ENCODE peak calls at places on chromosomes 11 and 22, in six cellular contexts. O is fibroblast of the aortic adventitia; G is BE2C; X is astrocyte of the spinal cord; L is CD4-positive, alpha-beta T cell; R is Calu3. W is an unnamed sample.

GRCh38 chr11:9280655-9281301 is 15.6 kb upstream of the DENND5A start:
- DNase-seq in O (peak), G (no peak), X (peak), L (peak), R (peak), W (no peak)

GRCh38 chr11:61141601-61142028 is 19.6 kb downstream of the VPS37C start:
- DNase-seq in O (no peak), G (peak), X (no peak), L (no peak), R (peak), W (no peak)

GRCh38 chr11:129275825-129276224 is 83.7 kb upstream of the ARHGAP32 start:
- DNase-seq in O (no peak), G (no peak), X (no peak), L (no peak), R (no peak), W (no peak)

GRCh38 chr11:7612661-7613393 is 60.5 kb downstream of the CYB5R2 start:
- DNase-seq in O (peak), G (no peak), X (no peak), L (no peak), R (peak), W (no peak)

GRCh38 chr11:47348131-47348802 is 4.2 kb downstream of the MYBPC3 start:
- DNase-seq in O (no peak), G (no peak), X (no peak), L (no peak), R (no peak), W (no peak)

GRCh38 chr11:72576661-72577060 is 97.6 kb downstream of the PDE2A start:
- DNase-seq in O (no peak), G (peak), X (no peak), L (no peak), R (no peak), W (no peak)

GRCh38 chr11:11748706-11749365 is 92.9 kb upstream of the USP47 start:
- DNase-seq in O (peak), G (no peak), X (no peak), L (no peak), R (no peak), W (no peak)

GRCh38 chr11:15106201-15106965 is 8.3 kb upstream of the INSC start:
- DNase-seq in O (peak), G (no peak), X (peak), L (no peak), R (peak), W (no peak)

GRCh38 chr11:15525582-15525981 is 410.9 kb downstream of the INSC start:
- DNase-seq in O (no peak), G (no peak), X (no peak), L (no peak), R (no peak), W (no peak)

GRCh38 chr11:35909866-35910265 is 34.0 kb upstream of the LDLRAD3 start:
- DNase-seq in O (no peak), G (no peak), X (no peak), L (no peak), R (no peak), W (no peak)

GRCh38 chr11:57937431-57937830 is 86.2 kb upstream of the OR9Q1 start:
- DNase-seq in O (no peak), G (no peak), X (no peak), L (no peak), R (no peak), W (no peak)

GRCh38 chr11:111465400-111465799 is 46.8 kb downstream of the BTG4 start:
- DNase-seq in O (peak), G (no peak), X (peak), L (no peak), R (no peak), W (no peak)

GRCh38 chr11:17552392-17553248 is 5.6 kb downstream of the OTOG start:
- DNase-seq in O (no peak), G (no peak), X (no peak), L (no peak), R (no peak), W (no peak)

GRCh38 chr11:88886796-88887195 is 179.0 kb downstream of the GRM5 start:
- DNase-seq in O (peak), G (peak), X (peak), L (peak), R (peak), W (peak)

GRCh38 chr11:75424396-75424795 is 8.6 kb downstream of the KLHL35 start:
- DNase-seq in O (no peak), G (no peak), X (no peak), L (no peak), R (no peak), W (no peak)

GRCh38 chr11:94449437-94449836 is 44.2 kb downstream of the MRE11 start:
- DNase-seq in O (peak), G (no peak), X (peak), L (no peak), R (peak), W (no peak)

GRCh38 chr11:119683783-119684182 is 45.2 kb downstream of the NECTIN1 start:
- DNase-seq in O (no peak), G (no peak), X (no peak), L (no peak), R (peak), W (no peak)

GRCh38 chr22:19466126-19466716 is 12.8 kb downstream of the UFD1 start:
- DNase-seq in O (no peak), G (peak), X (no peak), L (no peak), R (no peak), W (no peak)

GRCh38 chr11:84136926-84137325 is 850.8 kb upstream of the CCDC90B start:
- DNase-seq in O (peak), G (no peak), X (peak), L (no peak), R (no peak), W (no peak)

GRCh38 chr11:69644071-69644961 is 3.4 kb downstream of the CCND1 start:
- DNase-seq in O (peak), G (peak), X (peak), L (no peak), R (peak), W (no peak)

GRCh38 chr11:69641681-69642548 is 959 bp downstream of the CCND1 start:
- DNase-seq in O (peak), G (no peak), X (no peak), L (no peak), R (no peak), W (no peak)

GRCh38 chr11:69642549-69642912 is 1.6 kb downstream of the CCND1 start:
- DNase-seq in O (no peak), G (no peak), X (no peak), L (peak), R (no peak), W (no peak)

GRCh38 chr11:69643646-69644045 is 2.7 kb downstream of the CCND1 start:
- DNase-seq in O (no peak), G (no peak), X (no peak), L (no peak), R (no peak), W (no peak)

GRCh38 chr11:69642913-69643632 is 2.1 kb downstream of the CCND1 start:
- DNase-seq in O (peak), G (peak), X (peak), L (peak), R (peak), W (peak)
- TF ChIP-seq CTCF in O (peak), G (peak), X (peak), L (peak), R (peak), W (peak)

GRCh38 chr11:10298342-10298741 is 4.3 kb upstream of the SBF2 start:
- DNase-seq in O (peak), G (no peak), X (peak), L (peak), R (no peak), W (no peak)
- TF ChIP-seq CTCF in O (peak), G (no peak), X (peak), L (no peak), R (no peak), W (no peak)

DNA sequence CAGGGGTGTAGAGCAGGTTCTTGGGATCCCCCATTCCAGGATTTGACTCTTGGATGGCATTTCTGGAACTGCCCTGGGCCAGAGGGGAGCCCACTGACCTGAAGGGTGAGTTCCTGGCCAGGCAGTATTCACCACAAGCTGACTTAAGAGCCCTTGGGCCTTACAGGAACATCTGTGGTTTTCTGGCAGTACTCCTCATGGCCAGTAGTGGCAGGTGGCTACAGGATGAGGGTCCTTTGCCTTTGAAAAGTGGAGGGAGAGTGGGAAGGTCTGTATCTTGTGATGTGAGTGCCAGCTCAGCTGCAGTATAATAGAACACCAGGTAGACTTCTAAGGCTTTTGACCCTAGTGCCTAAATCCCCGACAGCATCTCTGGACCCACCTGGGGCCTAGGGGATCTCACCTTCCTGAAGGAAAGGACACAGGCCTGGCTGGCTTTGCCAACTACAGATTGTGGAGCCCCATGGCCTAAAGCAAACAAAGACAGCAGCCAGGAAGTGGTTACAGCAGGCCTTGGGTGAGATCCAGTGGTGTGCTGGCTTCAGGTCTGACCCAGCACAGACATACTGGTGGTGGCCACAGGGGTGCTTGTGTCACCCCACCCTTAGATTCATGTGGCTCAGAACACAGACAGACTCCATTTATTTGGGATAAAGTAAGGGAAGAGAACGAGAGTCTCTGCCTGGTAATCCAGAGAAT is 9.0 kb downstream of the OR51S1 start:
- DNase-seq in O (no peak), G (no peak), X (no peak), L (no peak), R (no peak), W (no peak)
- TF ChIP-seq CTCF in O (no peak), G (no peak), X (no peak), L (no peak), R (no peak), W (no peak)

GRCh38 chr11:20639688-20640087 is 29.7 kb upstream of the NELL1 start:
- DNase-seq in O (no peak), G (no peak), X (no peak), L (no peak), R (no peak), W (no peak)

GRCh38 chr11:20638074-20638473 is 31.3 kb upstream of the NELL1 start:
- DNase-seq in O (no peak), G (no peak), X (no peak), L (no peak), R (no peak), W (no peak)

GRCh38 chr11:20634781-20635180 is 34.6 kb upstream of the NELL1 start:
- DNase-seq in O (no peak), G (no peak), X (no peak), L (no peak), R (no peak), W (no peak)

GRCh38 chr11:20640401-20640800 is 29.0 kb upstream of the NELL1 start:
- DNase-seq in O (no peak), G (no peak), X (no peak), L (no peak), R (no peak), W (no peak)
- TF ChIP-seq CTCF in O (no peak), G (no peak), X (no peak), L (no peak), R (no peak), W (no peak)